ENCODE peak calls at places on chromosomes 2 and 18, in five cellular contexts. S is GM23338, P is AG09309, G is endothelial cell, C is MM.1S. F is an unnamed sample.
A peak's percentile ranks its signal among the peaks of the same experiment; 100 is the strongest.

GRCh38 chr2:135167273-135167672 is 115.2 kb downstream of the RAB3GAP1 start:
- DNase-seq in S (no peak), P (no peak), G (no peak), C (no peak), F (no peak)

GRCh38 chr2:209713219-209713618 is 58.4 kb upstream of the UNC80 start:
- DNase-seq in S (no peak), P (no peak), G (no peak), C (no peak), F (no peak)

GRCh38 chr2:119218478-119219064 is 5.1 kb upstream of the STEAP3 start:
- DNase-seq in S (peak; percentile 39), P (no peak), G (no peak), C (no peak), F (no peak)

GRCh38 chr2:48202863-48203642 is 296.8 kb upstream of the FBXO11 start:
- DNase-seq in S (no peak), P (no peak), G (no peak), C (no peak), F (no peak)

GRCh38 chr2:150485871-150486538 is 1.5 kb downstream of the RND3 start:
- DNase-seq in S (peak; percentile 76), P (no peak), G (peak; percentile 56), C (peak; percentile 49), F (no peak)

GRCh38 chr2:121524650-121525425 is 5.8 kb upstream of the RNU4ATAC start:
- DNase-seq in S (no peak), P (no peak), G (no peak), C (no peak), F (no peak)

GRCh38 chr2:219562049-219563020 is 9.0 kb downstream of the OBSL1 start:
- DNase-seq in S (no peak), P (no peak), G (no peak), C (no peak), F (no peak)

GRCh38 chr18:48837676-48838075 is 113.1 kb downstream of the SMAD7 start:
- DNase-seq in S (no peak), P (no peak), G (no peak), C (no peak), F (no peak)

GRCh38 chr2:59413751-59414570 is 1139.5 kb downstream of the BCL11A start:
- DNase-seq in S (no peak), P (no peak), G (no peak), C (peak; percentile 67), F (no peak)

GRCh38 chr2:158664987-158665386 is 130.1 kb upstream of the DAPL1 start:
- DNase-seq in S (no peak), P (no peak), G (no peak), C (no peak), F (no peak)

GRCh38 chr2:240466579-240467148 is 31.2 kb downstream of the GPC1 start:
- DNase-seq in S (no peak), P (no peak), G (no peak), C (no peak), F (no peak)

GRCh38 chr18:23438608-23439366 is 14.3 kb upstream of the RIOK3 start:
- DNase-seq in S (no peak), P (no peak), G (no peak), C (no peak), F (no peak)

GRCh38 chr18:33761363-33761762 is 183.3 kb downstream of the ASXL3 start:
- DNase-seq in S (no peak), P (no peak), G (no peak), C (peak; percentile 28), F (peak; percentile 23)

GRCh38 chr2:209431701-209432100 is 7.9 kb downstream of the MAP2 start:
- DNase-seq in S (no peak), P (peak; percentile 39), G (no peak), C (no peak), F (no peak)

GRCh38 chr2:217698691-217699090 is 304.1 kb downstream of the TNS1 start:
- DNase-seq in S (no peak), P (no peak), G (no peak), C (no peak), F (no peak)

GRCh38 chr2:49003206-49003605 is 151.1 kb downstream of the FSHR start:
- DNase-seq in S (no peak), P (no peak), G (no peak), C (no peak), F (no peak)

GRCh38 chr2:109143214-109144187 is 14.5 kb downstream of the SH3RF3 start:
- DNase-seq in S (no peak), P (no peak), G (no peak), C (peak; percentile 87), F (no peak)

GRCh38 chr2:65388626-65389390 is 43.6 kb downstream of the SPRED2 start:
- DNase-seq in S (no peak), P (no peak), G (no peak), C (no peak), F (no peak)

GRCh38 chr2:31748041-31748440 is 167.3 kb upstream of the SRD5A2 start:
- DNase-seq in S (no peak), P (no peak), G (no peak), C (no peak), F (no peak)

GRCh38 chr18:28176933-28177827 is at the start of gene CDH2:
- DNase-seq in S (peak; percentile 86), P (peak; percentile 83), G (peak; percentile 71), C (peak; percentile 72), F (peak; percentile 68)

GRCh38 chr18:79577451-79578395 is 101.9 kb upstream of the CTDP1 start:
- DNase-seq in S (no peak), P (no peak), G (no peak), C (no peak), F (no peak)

GRCh38 chr2:233051241-233052149 is 8.6 kb upstream of the INPP5D start:
- DNase-seq in S (peak; percentile 87), P (no peak), G (no peak), C (no peak), F (no peak)

GRCh38 chr18:27017901-27018500 is 152.5 kb upstream of the AQP4 start:
- DNase-seq in S (peak; percentile 48), P (no peak), G (no peak), C (peak; percentile 29), F (peak; percentile 8)

GRCh38 chr2:23767871-23768611 is 158.9 kb downstream of the ATAD2B start:
- DNase-seq in S (no peak), P (no peak), G (no peak), C (no peak), F (no peak)

GRCh38 chr2:197304556-197305011 is 6.0 kb downstream of the ANKRD44 start:
- DNase-seq in S (no peak), P (no peak), G (no peak), C (no peak), F (no peak)

GRCh38 chr2:169928463-169928864 is 101.2 kb downstream of the UBR3 start:
- DNase-seq in S (peak; percentile 69), P (peak; percentile 13), G (no peak), C (peak; percentile 53), F (peak; percentile 9)

GRCh38 chr2:26503238-26503880 is 25.4 kb upstream of the OTOF start:
- DNase-seq in S (peak; percentile 95), P (no peak), G (peak; percentile 79), C (peak; percentile 73), F (peak; percentile 92)
- TF ChIP-seq CTCF in S (peak; percentile 100), P (peak; percentile 80), G (peak; percentile 81), C (peak; percentile 97), F (peak; percentile 74)

GRCh38 chr2:96819876-96820511 is 3.9 kb downstream of the CNNM3 start:
- DNase-seq in S (no peak), P (no peak), G (no peak), C (no peak), F (no peak)
- TF ChIP-seq CTCF in S (peak; percentile 14), P (no peak), G (no peak), C (no peak), F (no peak)

GRCh38 chr2:39228413-39229209 is 15.2 kb downstream of the CDKL4 start:
- DNase-seq in S (peak; percentile 84), P (no peak), G (no peak), C (no peak), F (no peak)
- TF ChIP-seq CTCF in S (peak; percentile 9), P (no peak), G (no peak), C (no peak), F (no peak)

DNA sequence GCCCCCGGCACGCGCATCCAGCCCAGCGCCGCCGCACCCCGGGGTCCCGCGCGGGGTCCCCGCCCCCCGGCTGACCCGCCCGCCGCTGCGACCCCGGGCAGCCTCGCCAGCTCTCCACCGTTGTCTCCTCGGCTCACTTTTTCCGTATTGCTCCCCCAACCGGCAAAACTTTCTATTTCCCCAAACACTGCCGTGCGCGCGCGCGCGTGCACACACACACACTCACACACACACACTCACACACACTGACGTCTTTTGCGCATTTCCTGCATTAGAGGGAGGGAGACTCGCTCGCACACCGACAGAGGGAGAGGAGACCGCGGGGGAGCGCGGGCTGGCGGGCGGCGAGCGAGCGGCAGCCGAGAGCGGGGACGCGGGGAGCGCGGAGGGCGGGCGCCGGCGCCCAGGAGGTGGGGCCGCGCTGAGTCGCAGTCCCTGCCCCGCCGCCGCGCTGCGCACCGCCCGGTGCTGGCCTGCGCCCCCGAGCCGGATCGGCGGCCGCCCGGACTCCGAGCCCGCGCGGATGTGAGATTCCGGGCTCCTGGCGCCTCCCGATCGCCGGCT is 542 bp upstream of the PRKCE start:
- DNase-seq in S (peak; percentile 87), P (peak; percentile 95), G (peak; percentile 85), C (peak; percentile 96), F (peak; percentile 97)
- TF ChIP-seq CTCF in S (no peak), P (peak; percentile 46), G (peak; percentile 25), C (peak; percentile 43), F (peak; percentile 56)

F was measured in GM20000.